ENCODE peak calls at places on chromosome 2, in eight cellular contexts. One of them, this sample, is unnamed.

GRCh38 chr2:240946654-240947053 is 40.5 kb downstream of the CROCC2 start:
- DNase-seq in stomach: peak; percentile 16
- DNase-seq in gastrocnemius medialis: no peak
- DNase-seq in ascending aorta: no peak
- DNase-seq in body of pancreas: peak; percentile 2
- DNase-seq in thoracic aorta: no peak
- DNase-seq in CD8-positive, alpha-beta memory T cell: no peak
- DNase-seq in right cardiac atrium: no peak
- DNase-seq in this sample: no peak

GRCh38 chr2:205684871-205685313 is 2.6 kb downstream of the NRP2 start:
- DNase-seq in stomach: no peak
- DNase-seq in gastrocnemius medialis: no peak
- DNase-seq in ascending aorta: no peak
- DNase-seq in body of pancreas: no peak
- DNase-seq in thoracic aorta: no peak
- DNase-seq in CD8-positive, alpha-beta memory T cell: no peak
- DNase-seq in right cardiac atrium: no peak
- DNase-seq in this sample: no peak

GRCh38 chr2:203782262-203782976 is 76.0 kb downstream of the CD28 start:
- DNase-seq in stomach: peak; percentile 34
- DNase-seq in gastrocnemius medialis: peak; percentile 17
- DNase-seq in ascending aorta: no peak
- DNase-seq in body of pancreas: peak; percentile 30
- DNase-seq in thoracic aorta: no peak
- DNase-seq in CD8-positive, alpha-beta memory T cell: peak; percentile 47
- DNase-seq in right cardiac atrium: peak; percentile 48
- DNase-seq in this sample: peak; percentile 45

GRCh38 chr2:217286833-217287232 is 427.0 kb upstream of the TNP1 start:
- DNase-seq in stomach: no peak
- DNase-seq in gastrocnemius medialis: no peak
- DNase-seq in ascending aorta: no peak
- DNase-seq in body of pancreas: no peak
- DNase-seq in thoracic aorta: no peak
- DNase-seq in CD8-positive, alpha-beta memory T cell: no peak
- DNase-seq in right cardiac atrium: no peak
- DNase-seq in this sample: no peak

GRCh38 chr2:39377226-39377939 is 59.7 kb downstream of the MAP4K3 start:
- DNase-seq in stomach: no peak
- DNase-seq in gastrocnemius medialis: no peak
- DNase-seq in ascending aorta: no peak
- DNase-seq in body of pancreas: no peak
- DNase-seq in thoracic aorta: no peak
- DNase-seq in CD8-positive, alpha-beta memory T cell: no peak
- DNase-seq in right cardiac atrium: no peak
- DNase-seq in this sample: no peak

GRCh38 chr2:176461686-176462376 is 192.6 kb downstream of the MTX2 start:
- DNase-seq in stomach: no peak
- DNase-seq in gastrocnemius medialis: no peak
- DNase-seq in ascending aorta: no peak
- DNase-seq in body of pancreas: no peak
- DNase-seq in thoracic aorta: no peak
- DNase-seq in CD8-positive, alpha-beta memory T cell: no peak
- DNase-seq in right cardiac atrium: no peak
- DNase-seq in this sample: peak; percentile 90

GRCh38 chr2:20291106-20291564 is 59.5 kb downstream of the PUM2 start:
- DNase-seq in stomach: peak; percentile 55
- DNase-seq in gastrocnemius medialis: no peak
- DNase-seq in ascending aorta: no peak
- DNase-seq in body of pancreas: peak; percentile 46
- DNase-seq in thoracic aorta: no peak
- DNase-seq in CD8-positive, alpha-beta memory T cell: no peak
- DNase-seq in right cardiac atrium: no peak
- DNase-seq in this sample: peak; percentile 84

GRCh38 chr2:59900728-59901452 is 652.6 kb downstream of the BCL11A start:
- DNase-seq in stomach: no peak
- DNase-seq in gastrocnemius medialis: no peak
- DNase-seq in ascending aorta: no peak
- DNase-seq in body of pancreas: no peak
- DNase-seq in thoracic aorta: no peak
- DNase-seq in CD8-positive, alpha-beta memory T cell: no peak
- DNase-seq in right cardiac atrium: no peak
- DNase-seq in this sample: no peak

GRCh38 chr2:25877431-25878360 is 591 bp downstream of the ASXL2 start:
- DNase-seq in stomach: peak; percentile 49
- DNase-seq in gastrocnemius medialis: peak; percentile 36
- DNase-seq in ascending aorta: no peak
- DNase-seq in body of pancreas: peak; percentile 46
- DNase-seq in thoracic aorta: no peak
- DNase-seq in CD8-positive, alpha-beta memory T cell: peak; percentile 44
- DNase-seq in right cardiac atrium: peak; percentile 38
- DNase-seq in this sample: peak; percentile 56

DNA sequence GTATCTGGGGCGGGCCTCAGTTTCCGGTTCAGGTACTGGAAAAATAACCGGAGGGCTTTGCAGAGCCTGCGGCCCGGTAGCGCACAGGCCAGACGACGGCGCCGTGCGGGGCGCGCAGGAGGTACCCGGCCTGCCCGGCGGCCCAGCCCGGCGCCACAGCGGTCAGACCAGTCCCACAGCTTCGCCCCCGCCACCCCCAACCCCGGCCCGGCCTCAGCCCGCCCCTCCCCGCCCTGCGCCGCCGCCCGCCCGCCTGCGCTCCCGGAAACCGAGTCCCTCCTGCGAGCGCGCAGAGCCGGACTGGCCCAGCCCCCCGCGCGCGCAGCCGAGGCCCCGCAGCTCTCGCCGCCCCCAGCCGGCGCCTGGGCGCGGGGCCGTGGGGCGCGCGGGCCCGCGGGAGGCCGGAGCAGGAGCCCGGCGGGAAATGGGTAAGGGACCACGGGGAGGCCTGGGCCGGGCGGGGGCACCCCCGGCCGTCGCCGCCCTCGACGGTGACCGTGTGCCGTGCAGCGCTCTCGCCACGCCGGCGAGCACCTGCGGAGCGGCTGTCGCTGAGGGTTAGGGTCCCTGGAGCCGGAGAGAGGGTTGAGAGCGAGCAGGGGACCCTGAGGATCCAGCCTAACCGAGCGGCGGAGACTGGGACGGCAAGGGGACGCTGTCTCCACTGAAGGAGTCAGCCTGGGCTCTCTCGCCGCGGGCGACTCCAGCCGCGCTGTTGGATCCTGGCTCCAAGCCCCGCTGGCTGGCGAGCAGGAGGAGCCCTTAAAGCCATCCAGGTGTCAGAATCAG is 16.5 kb upstream of the PSD4 start:
- DNase-seq in stomach: peak; percentile 85
- DNase-seq in gastrocnemius medialis: no peak
- DNase-seq in ascending aorta: no peak
- DNase-seq in body of pancreas: peak; percentile 79
- DNase-seq in thoracic aorta: no peak
- DNase-seq in CD8-positive, alpha-beta memory T cell: peak; percentile 30
- DNase-seq in right cardiac atrium: no peak
- DNase-seq in this sample: no peak
- H3K27me3 ChIP-seq in stomach: peaks cover 29% of the 10 kb centered on the region
- H3K27me3 ChIP-seq in gastrocnemius medialis: peaks cover 10% of the 10 kb centered on the region
- H3K27me3 ChIP-seq in ascending aorta: no peaks in the 10 kb centered on the region
- H3K27me3 ChIP-seq in body of pancreas: no peaks in the 10 kb centered on the region
- H3K27me3 ChIP-seq in thoracic aorta: no peaks in the 10 kb centered on the region
- H3K27me3 ChIP-seq in CD8-positive, alpha-beta memory T cell: no peaks in the 10 kb centered on the region
- H3K27me3 ChIP-seq in right cardiac atrium: peaks cover 10% of the 10 kb centered on the region
- H3K27me3 ChIP-seq in this sample: peaks cover 4% of the 10 kb centered on the region

GRCh38 chr2:130165293-130166016 is 15.9 kb downstream of the SMPD4 start:
- DNase-seq in stomach: no peak
- DNase-seq in gastrocnemius medialis: no peak
- DNase-seq in ascending aorta: no peak
- DNase-seq in body of pancreas: no peak
- DNase-seq in thoracic aorta: no peak
- DNase-seq in CD8-positive, alpha-beta memory T cell: no peak
- DNase-seq in right cardiac atrium: no peak
- DNase-seq in this sample: no peak

DNA sequence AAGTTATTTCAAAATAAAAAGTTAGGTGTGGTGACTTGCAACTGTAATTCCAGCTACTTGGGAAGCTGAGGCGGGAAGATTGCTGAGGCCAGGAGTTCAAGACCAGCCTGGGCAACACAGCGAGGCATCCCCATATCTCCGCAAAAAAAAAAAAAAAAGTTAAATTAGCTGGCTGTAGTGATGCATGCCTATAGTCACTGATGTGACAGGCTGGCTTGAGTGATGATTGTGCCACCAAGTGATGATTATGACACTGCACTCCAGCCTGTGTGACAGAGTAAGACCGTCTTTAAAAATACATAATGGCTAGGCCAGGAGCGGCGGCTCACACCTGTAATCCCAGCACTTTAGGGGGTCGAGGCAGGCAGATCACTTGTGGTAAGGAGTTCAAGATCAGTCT is 11.5 kb downstream of the SMPD4 start:
- DNase-seq in stomach: no peak
- DNase-seq in gastrocnemius medialis: no peak
- DNase-seq in ascending aorta: no peak
- DNase-seq in body of pancreas: no peak
- DNase-seq in thoracic aorta: no peak
- DNase-seq in CD8-positive, alpha-beta memory T cell: no peak
- DNase-seq in right cardiac atrium: no peak
- DNase-seq in this sample: no peak
- H3K9me3 ChIP-seq in stomach: no peaks in the 10 kb centered on the region
- H3K9me3 ChIP-seq in gastrocnemius medialis: no peaks in the 10 kb centered on the region
- H3K9me3 ChIP-seq in ascending aorta: no peaks in the 10 kb centered on the region
- H3K9me3 ChIP-seq in body of pancreas: no peaks in the 10 kb centered on the region
- H3K9me3 ChIP-seq in thoracic aorta: no peaks in the 10 kb centered on the region
- H3K9me3 ChIP-seq in CD8-positive, alpha-beta memory T cell: no peaks in the 10 kb centered on the region
- H3K9me3 ChIP-seq in right cardiac atrium: no peaks in the 10 kb centered on the region
- H3K9me3 ChIP-seq in this sample: no peaks in the 10 kb centered on the region

GRCh38 chr2:56183643-56184499 is at the start of gene CCDC85A:
- DNase-seq in stomach: peak; percentile 86
- DNase-seq in gastrocnemius medialis: peak; percentile 65
- DNase-seq in ascending aorta: peak; percentile 24
- DNase-seq in body of pancreas: peak; percentile 88
- DNase-seq in thoracic aorta: peak; percentile 51
- DNase-seq in CD8-positive, alpha-beta memory T cell: no peak
- DNase-seq in right cardiac atrium: peak; percentile 86
- DNase-seq in this sample: peak; percentile 90

GRCh38 chr2:56185582-56186046 is 1.8 kb downstream of the CCDC85A start:
- DNase-seq in stomach: no peak
- DNase-seq in gastrocnemius medialis: no peak
- DNase-seq in ascending aorta: no peak
- DNase-seq in body of pancreas: no peak
- DNase-seq in thoracic aorta: no peak
- DNase-seq in CD8-positive, alpha-beta memory T cell: no peak
- DNase-seq in right cardiac atrium: peak; percentile 64
- DNase-seq in this sample: peak; percentile 27

GRCh38 chr2:56182420-56182819 is 1.4 kb upstream of the CCDC85A start:
- DNase-seq in stomach: no peak
- DNase-seq in gastrocnemius medialis: no peak
- DNase-seq in ascending aorta: no peak
- DNase-seq in body of pancreas: no peak
- DNase-seq in thoracic aorta: no peak
- DNase-seq in CD8-positive, alpha-beta memory T cell: no peak
- DNase-seq in right cardiac atrium: no peak
- DNase-seq in this sample: no peak

GRCh38 chr2:56184500-56184996 is 758 bp downstream of the CCDC85A start:
- DNase-seq in stomach: no peak
- DNase-seq in gastrocnemius medialis: no peak
- DNase-seq in ascending aorta: no peak
- DNase-seq in body of pancreas: peak; percentile 28
- DNase-seq in thoracic aorta: no peak
- DNase-seq in CD8-positive, alpha-beta memory T cell: no peak
- DNase-seq in right cardiac atrium: no peak
- DNase-seq in this sample: no peak

GRCh38 chr2:56185101-56185581 is 1.4 kb downstream of the CCDC85A start:
- DNase-seq in stomach: no peak
- DNase-seq in gastrocnemius medialis: peak; percentile 14
- DNase-seq in ascending aorta: no peak
- DNase-seq in body of pancreas: no peak
- DNase-seq in thoracic aorta: no peak
- DNase-seq in CD8-positive, alpha-beta memory T cell: no peak
- DNase-seq in right cardiac atrium: peak; percentile 40
- DNase-seq in this sample: peak; percentile 8
- H3K4me3 ChIP-seq in stomach: peak overlapping the region; percentile 60
- H3K4me3 ChIP-seq in gastrocnemius medialis: peak overlapping the region; percentile 88
- H3K4me3 ChIP-seq in ascending aorta: peak overlapping the region; percentile 75
- H3K4me3 ChIP-seq in body of pancreas: peak overlapping the region; percentile 60
- H3K4me3 ChIP-seq in thoracic aorta: peak overlapping the region; percentile 96
- H3K4me3 ChIP-seq in CD8-positive, alpha-beta memory T cell: no peak overlapping the region
- H3K4me3 ChIP-seq in right cardiac atrium: peak overlapping the region; percentile 86
- H3K4me3 ChIP-seq in this sample: no peak overlapping the region

GRCh38 chr2:45010706-45011036 is 1.4 kb upstream of the SIX2 start:
- DNase-seq in stomach: no peak
- DNase-seq in gastrocnemius medialis: no peak
- DNase-seq in ascending aorta: no peak
- DNase-seq in body of pancreas: no peak
- DNase-seq in thoracic aorta: no peak
- DNase-seq in CD8-positive, alpha-beta memory T cell: no peak
- DNase-seq in right cardiac atrium: no peak
- DNase-seq in this sample: no peak

GRCh38 chr2:45009928-45010705 is 865 bp upstream of the SIX2 start:
- DNase-seq in stomach: peak; percentile 59
- DNase-seq in gastrocnemius medialis: peak; percentile 76
- DNase-seq in ascending aorta: no peak
- DNase-seq in body of pancreas: peak; percentile 68
- DNase-seq in thoracic aorta: peak; percentile 60
- DNase-seq in CD8-positive, alpha-beta memory T cell: no peak
- DNase-seq in right cardiac atrium: peak; percentile 90
- DNase-seq in this sample: peak; percentile 40

GRCh38 chr2:45007961-45008295 is 1.3 kb downstream of the SIX2 start:
- DNase-seq in stomach: no peak
- DNase-seq in gastrocnemius medialis: no peak
- DNase-seq in ascending aorta: no peak
- DNase-seq in body of pancreas: no peak
- DNase-seq in thoracic aorta: no peak
- DNase-seq in CD8-positive, alpha-beta memory T cell: no peak
- DNase-seq in right cardiac atrium: no peak
- DNase-seq in this sample: no peak

GRCh38 chr2:45008296-45009129 is 739 bp downstream of the SIX2 start:
- DNase-seq in stomach: peak; percentile 36
- DNase-seq in gastrocnemius medialis: no peak
- DNase-seq in ascending aorta: no peak
- DNase-seq in body of pancreas: peak; percentile 55
- DNase-seq in thoracic aorta: no peak
- DNase-seq in CD8-positive, alpha-beta memory T cell: no peak
- DNase-seq in right cardiac atrium: peak; percentile 36
- DNase-seq in this sample: no peak

DNA sequence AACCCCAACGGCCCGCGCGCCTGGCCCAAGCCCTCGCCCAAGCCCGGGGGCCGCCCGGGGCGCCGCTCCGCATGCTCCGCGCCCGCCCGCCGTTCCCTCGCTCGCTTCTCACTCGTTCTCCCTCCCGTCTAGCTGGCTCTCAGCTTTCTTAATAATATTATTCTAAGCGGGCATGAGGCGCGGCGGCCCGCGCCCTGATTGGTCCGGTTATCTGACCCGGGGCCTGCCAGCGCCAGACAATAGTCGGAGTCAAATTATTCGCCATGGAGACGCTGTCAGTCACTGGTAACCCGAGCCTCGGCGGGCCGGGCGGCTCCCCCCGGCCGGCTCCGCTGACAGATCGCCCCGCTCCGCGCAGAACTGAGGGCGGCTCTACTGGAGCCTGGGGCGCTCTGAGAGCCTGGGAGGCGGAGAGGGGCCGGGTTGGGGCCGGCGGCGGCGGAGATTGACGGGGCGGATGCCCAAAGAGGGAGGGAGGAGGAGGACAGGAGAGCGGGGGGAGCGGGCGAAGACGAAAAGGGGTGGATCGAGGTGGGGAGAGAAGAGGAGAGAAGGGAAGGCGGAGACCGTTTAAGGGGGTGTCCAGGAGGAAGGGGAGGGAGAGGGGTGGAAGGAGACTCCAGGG is at the start of gene SIX2:
- DNase-seq in stomach: peak; percentile 90
- DNase-seq in gastrocnemius medialis: peak; percentile 97
- DNase-seq in ascending aorta: peak; percentile 87
- DNase-seq in body of pancreas: peak; percentile 96
- DNase-seq in thoracic aorta: peak; percentile 79
- DNase-seq in CD8-positive, alpha-beta memory T cell: no peak
- DNase-seq in right cardiac atrium: peak; percentile 92
- DNase-seq in this sample: peak; percentile 96
- H3K27me3 ChIP-seq in stomach: peaks cover 100% of the 10 kb centered on the region
- H3K27me3 ChIP-seq in gastrocnemius medialis: no peaks in the 10 kb centered on the region
- H3K27me3 ChIP-seq in ascending aorta: no peaks in the 10 kb centered on the region
- H3K27me3 ChIP-seq in body of pancreas: no peaks in the 10 kb centered on the region
- H3K27me3 ChIP-seq in thoracic aorta: no peaks in the 10 kb centered on the region
- H3K27me3 ChIP-seq in CD8-positive, alpha-beta memory T cell: peaks cover 35% of the 10 kb centered on the region
- H3K27me3 ChIP-seq in right cardiac atrium: no peaks in the 10 kb centered on the region
- H3K27me3 ChIP-seq in this sample: no peaks in the 10 kb centered on the region